ENCODE peak calls at places on chromosomes 5 and 9, in six cellular contexts. U is HepG2, J is GM12891, S is K562, H is GM12878, V is H1. K is an unnamed sample.

GRCh38 chr5:72427488-72428437 is 79.4 kb downstream of the ZNF366 start:
- DNase-seq in U (no peak), J (no peak), H (no peak), V (no peak), S (no peak), K (no peak)

GRCh38 chr5:53253421-53253871 is 143.9 kb upstream of the MOCS2 start:
- DNase-seq in J (no peak), H (no peak), V (no peak), S (no peak), U (no peak), K (no peak)

GRCh38 chr5:122137702-122138101 is 8.4 kb downstream of the ZNF474 start:
- DNase-seq in H (no peak), U (no peak), S (no peak), V (no peak), J (no peak), K (no peak)

GRCh38 chr5:139911425-139912120 is 116.0 kb downstream of the PSD2 start:
- DNase-seq in H (no peak), V (no peak), J (no peak), S (no peak), U (no peak), K (no peak)

GRCh38 chr9:112074250-112075008 is 100.7 kb downstream of the SUSD1 start:
- DNase-seq in S (peak), H (peak), V (no peak), J (no peak), U (peak), K (no peak)

GRCh38 chr5:128084228-128085167 is 932 bp downstream of the SLC12A2 start:
- DNase-seq in H (no peak), U (no peak), V (no peak), S (peak), J (peak), K (peak)

GRCh38 chr5:139461698-139462097 is 845 bp downstream of the ECSCR start:
- DNase-seq in U (no peak), S (no peak), J (no peak), V (no peak), H (no peak), K (no peak)

GRCh38 chr5:179130101-179130681 is 70.0 kb downstream of the ZNF354C start:
- DNase-seq in U (no peak), S (no peak), J (no peak), H (no peak), V (no peak), K (no peak)

GRCh38 chr9:32404856-32405255 is 20.4 kb downstream of the ACO1 start:
- DNase-seq in J (no peak), V (no peak), U (no peak), H (no peak), S (no peak), K (no peak)

GRCh38 chr5:10885026-10885425 is 124.0 kb upstream of the DAP start:
- DNase-seq in V (no peak), H (no peak), J (no peak), S (no peak), U (no peak), K (no peak)

GRCh38 chr5:91164424-91164823 is 218.7 kb downstream of the ARRDC3 start:
- DNase-seq in H (no peak), U (no peak), S (no peak), J (no peak), V (no peak), K (no peak)

GRCh38 chr9:105681724-105682123 is 12.6 kb upstream of the TMEM38B start:
- DNase-seq in J (no peak), H (no peak), V (no peak), U (no peak), S (peak), K (no peak)

GRCh38 chr5:150530992-150531588 is 23.2 kb downstream of the NDST1 start:
- DNase-seq in S (no peak), U (no peak), J (no peak), H (no peak), V (no peak), K (no peak)

GRCh38 chr5:158234323-158235158 is 375.6 kb upstream of the CLINT1 start:
- DNase-seq in U (no peak), S (no peak), V (no peak), H (no peak), J (no peak), K (no peak)

GRCh38 chr5:175520321-175520720 is 42.0 kb downstream of the SFXN1 start:
- DNase-seq in U (no peak), V (no peak), J (no peak), H (no peak), S (no peak), K (no peak)

GRCh38 chr5:173327948-173328895 is at the start of gene STC2:
- DNase-seq in J (peak), H (peak), V (peak), S (peak), U (peak), K (peak)

GRCh38 chr5:150464554-150465012 is 15.0 kb upstream of the RPS14 start:
- DNase-seq in H (no peak), S (no peak), V (no peak), U (no peak), J (no peak), K (no peak)

GRCh38 chr9:91253488-91253887 is 108.2 kb downstream of the AUH start:
- DNase-seq in V (no peak), S (peak), H (no peak), J (no peak), U (peak), K (no peak)

DNA sequence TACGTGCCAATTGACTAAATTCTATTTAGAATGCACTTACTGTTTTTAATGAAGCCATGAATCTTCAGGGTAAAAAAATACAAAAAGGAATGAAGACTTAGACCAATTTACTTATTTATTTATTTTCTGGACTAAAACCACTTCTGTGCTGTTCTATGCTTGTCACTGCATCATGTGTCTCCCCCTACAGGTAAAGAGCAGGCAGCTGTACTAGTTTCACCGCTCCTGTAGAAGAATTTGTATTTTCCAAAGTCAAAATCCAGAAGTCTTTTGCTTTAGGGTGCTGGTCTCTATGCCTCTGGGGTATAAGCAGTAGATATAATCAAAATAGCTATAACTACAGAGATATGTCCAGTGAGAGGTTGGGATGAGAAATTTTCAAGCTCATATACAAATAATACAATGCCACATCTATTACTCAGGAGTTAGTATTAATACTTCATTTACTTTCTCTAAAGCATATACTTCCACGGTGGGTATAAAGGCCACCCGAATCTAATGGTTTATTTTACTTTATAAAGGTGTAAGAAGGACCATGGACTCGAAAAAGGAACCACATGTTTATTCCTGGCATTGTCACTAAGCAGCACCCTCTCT is 591.5 kb downstream of the RAB3C start:
- DNase-seq in V (no peak), H (no peak), S (peak), J (no peak), U (peak), K (no peak)
- TF ChIP-seq POLR2A in V (no peak), H (no peak), S (no peak), J (no peak), U (no peak), K (no peak)

DNA sequence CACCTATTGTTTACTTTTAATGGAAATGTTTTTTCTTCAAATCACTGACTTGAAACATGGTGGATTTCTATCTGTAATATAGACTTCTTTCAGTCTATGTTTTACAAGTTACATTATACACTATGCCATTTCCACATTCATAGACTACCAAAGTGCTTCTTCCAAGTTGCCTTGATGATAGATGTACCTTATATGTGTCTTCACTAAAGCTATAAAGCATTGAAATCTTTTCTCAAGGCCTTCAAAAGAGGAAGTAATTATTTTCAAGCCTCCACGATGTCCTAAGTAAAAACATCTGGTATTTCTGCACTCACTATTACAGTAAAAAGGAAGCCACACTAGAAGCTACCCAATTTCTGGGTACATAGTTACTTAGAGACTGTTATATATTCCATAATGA is 113.3 kb downstream of the FGF10 start:
- DNase-seq in V (no peak), J (no peak), S (no peak), U (no peak), H (no peak), K (no peak)
- TF ChIP-seq POLR2AphosphoS5 in V (no peak), J (no peak), S (no peak), U (no peak), H (no peak), K (no peak)

GRCh38 chr5:147737921-147738320 is 44.6 kb downstream of the JAKMIP2 start:
- DNase-seq in H (no peak), V (no peak), U (no peak), S (no peak), J (no peak), K (no peak)

GRCh38 chr5:147743012-147743411 is 39.5 kb downstream of the JAKMIP2 start:
- DNase-seq in U (no peak), S (no peak), H (no peak), J (no peak), V (no peak), K (no peak)

GRCh38 chr5:147743686-147744332 is 38.7 kb downstream of the JAKMIP2 start:
- DNase-seq in V (no peak), U (no peak), H (no peak), J (no peak), S (no peak), K (no peak)

GRCh38 chr5:147740864-147741263 is 41.7 kb downstream of the JAKMIP2 start:
- DNase-seq in J (no peak), H (no peak), S (no peak), V (no peak), U (no peak), K (no peak)

GRCh38 chr5:147742151-147742550 is 40.4 kb downstream of the JAKMIP2 start:
- DNase-seq in H (no peak), S (no peak), U (no peak), V (no peak), J (no peak), K (no peak)
- TF ChIP-seq TAF1 in H (no peak), S (no peak), U (no peak), V (no peak), J (no peak), K (no peak)

GRCh38 chr9:113620016-113620376 is 156.5 kb downstream of the RGS3 start:
- DNase-seq in H (no peak), V (no peak), U (no peak), S (no peak), J (no peak), K (no peak)

GRCh38 chr9:113622038-113622437 is 158.5 kb downstream of the RGS3 start:
- DNase-seq in V (no peak), J (no peak), S (no peak), U (no peak), H (no peak), K (no peak)

GRCh38 chr9:113620377-113621161 is 157.0 kb downstream of the RGS3 start:
- DNase-seq in U (peak), H (no peak), J (no peak), S (no peak), V (peak), K (no peak)

GRCh38 chr9:113622600-113623400 is 159.3 kb downstream of the RGS3 start:
- DNase-seq in H (peak), S (no peak), U (peak), V (peak), J (peak), K (peak)

GRCh38 chr9:113621309-113621791 is 157.8 kb downstream of the RGS3 start:
- DNase-seq in U (no peak), H (no peak), J (no peak), S (no peak), V (no peak), K (no peak)
- TF ChIP-seq POLR2A in U (no peak), H (no peak), J (no peak), S (no peak), V (no peak), K (no peak)

DNA sequence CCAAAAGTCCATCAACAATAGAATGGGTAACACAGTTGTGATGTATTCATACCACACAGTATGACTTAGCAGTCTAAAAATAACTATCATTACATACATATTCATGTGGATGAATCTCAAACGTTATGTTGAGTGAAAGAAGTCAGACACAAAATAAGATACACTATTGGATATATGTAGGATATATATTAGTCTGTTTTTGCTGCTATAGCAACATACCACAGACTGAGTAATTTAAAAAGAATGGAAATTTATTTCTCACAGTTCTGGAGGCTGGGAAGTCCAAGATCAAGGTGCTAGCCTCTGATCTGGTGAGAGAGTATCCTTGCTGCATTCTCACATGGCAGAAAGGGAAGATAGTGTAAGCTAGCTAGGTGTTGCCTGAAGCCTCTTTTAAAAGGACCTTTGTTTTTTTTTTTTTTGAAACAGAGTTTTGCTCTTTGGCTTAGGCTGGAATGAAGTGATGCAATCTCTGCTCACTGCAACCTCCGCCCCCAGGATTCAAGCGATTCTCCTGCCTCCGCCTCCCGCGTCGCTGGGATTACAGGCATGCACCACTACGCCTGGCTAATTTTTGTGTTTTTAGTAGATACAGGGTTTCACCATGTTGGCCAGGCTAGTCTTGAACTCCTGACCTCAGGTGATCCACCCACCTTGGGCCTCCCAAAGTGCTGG is 148.5 kb upstream of the ADAMTSL1 start:
- DNase-seq in S (no peak), J (no peak), H (no peak), V (no peak), U (peak), K (no peak)
- TF ChIP-seq POLR2AphosphoS5 in S (no peak), J (no peak), H (no peak), V (no peak), U (no peak), K (no peak)

K was measured in GM12892.